ENCODE peak calls at places on chromosomes 6 and 20, in ten cellular contexts. One of them, this sample, is unnamed. For H3K27me3, the result is how much of the 10 kb centered on the place peaks cover.

GRCh38 chr6:109236140-109237081 is 141.1 kb downstream of the CEP57L1 start:
- DNase-seq in right cardiac atrium: no peak
- DNase-seq in BE2C: peak
- DNase-seq in AG04450: no peak
- DNase-seq in tibial nerve: no peak
- DNase-seq in K562: peak
- DNase-seq in suprapubic skin: no peak
- DNase-seq in aorta: no peak
- DNase-seq in stomach: no peak
- DNase-seq in H9: peak
- DNase-seq in this sample: no peak

GRCh38 chr6:142735182-142735581 is 209.8 kb downstream of the HIVEP2 start:
- DNase-seq in AG04450: no peak
- DNase-seq in H9: no peak
- DNase-seq in right cardiac atrium: no peak
- DNase-seq in BE2C: no peak
- DNase-seq in stomach: no peak
- DNase-seq in suprapubic skin: no peak
- DNase-seq in aorta: no peak
- DNase-seq in tibial nerve: no peak
- DNase-seq in K562: no peak
- DNase-seq in this sample: no peak

GRCh38 chr20:61515922-61516321 is 263.9 kb downstream of the CDH4 start:
- DNase-seq in AG04450: no peak
- DNase-seq in BE2C: no peak
- DNase-seq in H9: no peak
- DNase-seq in right cardiac atrium: no peak
- DNase-seq in tibial nerve: no peak
- DNase-seq in aorta: no peak
- DNase-seq in K562: no peak
- DNase-seq in suprapubic skin: no peak
- DNase-seq in stomach: no peak
- DNase-seq in this sample: no peak

GRCh38 chr20:36794116-36794474 is 20.5 kb upstream of the DSN1 start:
- DNase-seq in BE2C: no peak
- DNase-seq in aorta: no peak
- DNase-seq in tibial nerve: no peak
- DNase-seq in right cardiac atrium: no peak
- DNase-seq in H9: no peak
- DNase-seq in K562: no peak
- DNase-seq in stomach: no peak
- DNase-seq in AG04450: no peak
- DNase-seq in suprapubic skin: no peak
- DNase-seq in this sample: no peak

GRCh38 chr6:154249499-154250298 is 106.9 kb downstream of the IPCEF1 start:
- DNase-seq in suprapubic skin: no peak
- DNase-seq in right cardiac atrium: no peak
- DNase-seq in H9: no peak
- DNase-seq in stomach: no peak
- DNase-seq in AG04450: no peak
- DNase-seq in aorta: no peak
- DNase-seq in tibial nerve: no peak
- DNase-seq in BE2C: no peak
- DNase-seq in K562: no peak
- DNase-seq in this sample: no peak

GRCh38 chr6:79570802-79571367 is 33.7 kb upstream of the LCA5 start:
- DNase-seq in H9: no peak
- DNase-seq in stomach: no peak
- DNase-seq in AG04450: no peak
- DNase-seq in BE2C: no peak
- DNase-seq in aorta: no peak
- DNase-seq in tibial nerve: no peak
- DNase-seq in right cardiac atrium: no peak
- DNase-seq in suprapubic skin: no peak
- DNase-seq in K562: peak
- DNase-seq in this sample: no peak

GRCh38 chr6:12208190-12208589 is 82.0 kb upstream of the EDN1 start:
- DNase-seq in BE2C: no peak
- DNase-seq in stomach: peak
- DNase-seq in tibial nerve: no peak
- DNase-seq in suprapubic skin: no peak
- DNase-seq in aorta: peak
- DNase-seq in right cardiac atrium: peak
- DNase-seq in K562: no peak
- DNase-seq in H9: no peak
- DNase-seq in AG04450: no peak
- DNase-seq in this sample: no peak

GRCh38 chr6:163137504-163137903 is 277.0 kb upstream of the QKI start:
- DNase-seq in aorta: no peak
- DNase-seq in H9: no peak
- DNase-seq in tibial nerve: no peak
- DNase-seq in BE2C: no peak
- DNase-seq in K562: no peak
- DNase-seq in AG04450: no peak
- DNase-seq in stomach: no peak
- DNase-seq in suprapubic skin: no peak
- DNase-seq in right cardiac atrium: no peak
- DNase-seq in this sample: no peak

GRCh38 chr6:142828030-142828429 is 116.9 kb downstream of the HIVEP2 start:
- DNase-seq in AG04450: no peak
- DNase-seq in H9: no peak
- DNase-seq in stomach: no peak
- DNase-seq in suprapubic skin: no peak
- DNase-seq in K562: no peak
- DNase-seq in right cardiac atrium: no peak
- DNase-seq in aorta: no peak
- DNase-seq in BE2C: no peak
- DNase-seq in tibial nerve: no peak
- DNase-seq in this sample: no peak

GRCh38 chr6:127342296-127342945 is 988 bp downstream of the ECHDC1 start:
- DNase-seq in suprapubic skin: no peak
- DNase-seq in tibial nerve: no peak
- DNase-seq in AG04450: no peak
- DNase-seq in H9: peak
- DNase-seq in K562: no peak
- DNase-seq in stomach: no peak
- DNase-seq in BE2C: no peak
- DNase-seq in right cardiac atrium: no peak
- DNase-seq in aorta: no peak
- DNase-seq in this sample: no peak

GRCh38 chr6:100096936-100097335 is 102.9 kb upstream of the MCHR2 start:
- DNase-seq in BE2C: no peak
- DNase-seq in tibial nerve: no peak
- DNase-seq in H9: no peak
- DNase-seq in K562: no peak
- DNase-seq in aorta: no peak
- DNase-seq in stomach: no peak
- DNase-seq in AG04450: no peak
- DNase-seq in right cardiac atrium: no peak
- DNase-seq in suprapubic skin: no peak
- DNase-seq in this sample: no peak

GRCh38 chr6:169976301-169977081 is 225.1 kb downstream of the ERMARD start:
- DNase-seq in tibial nerve: no peak
- DNase-seq in stomach: no peak
- DNase-seq in K562: no peak
- DNase-seq in H9: no peak
- DNase-seq in right cardiac atrium: no peak
- DNase-seq in AG04450: no peak
- DNase-seq in BE2C: no peak
- DNase-seq in aorta: peak
- DNase-seq in suprapubic skin: peak
- DNase-seq in this sample: no peak

GRCh38 chr6:169978615-169979161 is 227.3 kb downstream of the ERMARD start:
- DNase-seq in tibial nerve: no peak
- DNase-seq in suprapubic skin: peak
- DNase-seq in K562: no peak
- DNase-seq in H9: no peak
- DNase-seq in AG04450: no peak
- DNase-seq in stomach: no peak
- DNase-seq in right cardiac atrium: no peak
- DNase-seq in aorta: peak
- DNase-seq in BE2C: no peak
- DNase-seq in this sample: no peak

GRCh38 chr6:169979873-169980440 is 228.5 kb downstream of the ERMARD start:
- DNase-seq in K562: no peak
- DNase-seq in AG04450: no peak
- DNase-seq in tibial nerve: no peak
- DNase-seq in BE2C: no peak
- DNase-seq in H9: no peak
- DNase-seq in suprapubic skin: peak
- DNase-seq in right cardiac atrium: no peak
- DNase-seq in aorta: peak
- DNase-seq in stomach: no peak
- DNase-seq in this sample: no peak

GRCh38 chr6:169975701-169976100 is 224.3 kb downstream of the ERMARD start:
- DNase-seq in AG04450: no peak
- DNase-seq in right cardiac atrium: no peak
- DNase-seq in suprapubic skin: peak
- DNase-seq in aorta: peak
- DNase-seq in K562: no peak
- DNase-seq in BE2C: no peak
- DNase-seq in tibial nerve: no peak
- DNase-seq in stomach: no peak
- DNase-seq in H9: no peak
- DNase-seq in this sample: no peak

GRCh38 chr6:169977434-169978265 is 226.2 kb downstream of the ERMARD start:
- DNase-seq in tibial nerve: no peak
- DNase-seq in stomach: no peak
- DNase-seq in H9: no peak
- DNase-seq in right cardiac atrium: no peak
- DNase-seq in aorta: peak
- DNase-seq in K562: no peak
- DNase-seq in suprapubic skin: peak
- DNase-seq in AG04450: no peak
- DNase-seq in BE2C: no peak
- DNase-seq in this sample: no peak
- H3K27me3 ChIP-seq in tibial nerve: under half
- H3K27me3 ChIP-seq in stomach: under half
- H3K27me3 ChIP-seq in H9: under half
- H3K27me3 ChIP-seq in right cardiac atrium: under half
- H3K27me3 ChIP-seq in aorta: under half
- H3K27me3 ChIP-seq in K562: half or more
- H3K27me3 ChIP-seq in suprapubic skin: under half
- H3K27me3 ChIP-seq in AG04450: under half
- H3K27me3 ChIP-seq in BE2C: under half
- H3K27me3 ChIP-seq in this sample: under half

GRCh38 chr6:158843751-158844683 is 24.8 kb upstream of the EZR start:
- DNase-seq in BE2C: no peak
- DNase-seq in aorta: no peak
- DNase-seq in right cardiac atrium: no peak
- DNase-seq in AG04450: no peak
- DNase-seq in stomach: no peak
- DNase-seq in suprapubic skin: no peak
- DNase-seq in K562: peak
- DNase-seq in tibial nerve: no peak
- DNase-seq in H9: no peak
- DNase-seq in this sample: no peak
- H3K27me3 ChIP-seq in BE2C: under half
- H3K27me3 ChIP-seq in aorta: under half
- H3K27me3 ChIP-seq in right cardiac atrium: under half
- H3K27me3 ChIP-seq in AG04450: under half
- H3K27me3 ChIP-seq in stomach: under half
- H3K27me3 ChIP-seq in suprapubic skin: under half
- H3K27me3 ChIP-seq in K562: under half
- H3K27me3 ChIP-seq in tibial nerve: under half
- H3K27me3 ChIP-seq in H9: under half
- H3K27me3 ChIP-seq in this sample: under half

DNA sequence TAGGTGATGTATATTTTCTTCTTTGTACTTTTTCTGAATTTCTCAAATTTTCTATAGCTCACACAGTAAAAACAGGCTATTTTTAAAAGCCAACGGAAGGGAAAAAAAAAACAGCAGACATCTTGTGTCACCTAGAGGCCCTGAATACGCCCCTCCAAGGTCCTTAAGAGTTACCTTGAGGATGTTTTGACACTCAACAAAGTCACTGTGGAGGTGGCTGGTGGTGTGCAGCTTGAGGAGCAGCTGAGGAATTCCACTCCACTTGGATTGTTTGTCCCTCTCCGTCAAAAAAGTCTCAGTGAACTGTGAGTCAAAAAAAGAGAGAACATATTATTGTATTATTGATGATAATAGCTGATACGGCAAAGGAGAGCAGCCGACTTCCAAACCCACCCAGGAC is 14.7 kb downstream of the TRPC4AP start:
- DNase-seq in K562: no peak
- DNase-seq in suprapubic skin: no peak
- DNase-seq in BE2C: no peak
- DNase-seq in H9: no peak
- DNase-seq in stomach: no peak
- DNase-seq in tibial nerve: no peak
- DNase-seq in AG04450: no peak
- DNase-seq in aorta: no peak
- DNase-seq in right cardiac atrium: no peak
- DNase-seq in this sample: no peak
- H3K27me3 ChIP-seq in K562: under half
- H3K27me3 ChIP-seq in suprapubic skin: under half
- H3K27me3 ChIP-seq in BE2C: under half
- H3K27me3 ChIP-seq in H9: under half
- H3K27me3 ChIP-seq in stomach: under half
- H3K27me3 ChIP-seq in tibial nerve: under half
- H3K27me3 ChIP-seq in AG04450: under half
- H3K27me3 ChIP-seq in aorta: under half
- H3K27me3 ChIP-seq in right cardiac atrium: under half
- H3K27me3 ChIP-seq in this sample: under half

GRCh38 chr20:49544535-49544934 is 23.4 kb downstream of the PTGIS start:
- DNase-seq in K562: no peak
- DNase-seq in stomach: no peak
- DNase-seq in BE2C: no peak
- DNase-seq in AG04450: no peak
- DNase-seq in aorta: no peak
- DNase-seq in tibial nerve: no peak
- DNase-seq in suprapubic skin: no peak
- DNase-seq in right cardiac atrium: no peak
- DNase-seq in H9: no peak
- DNase-seq in this sample: no peak

GRCh38 chr20:49545572-49545971 is 22.4 kb downstream of the PTGIS start:
- DNase-seq in K562: peak
- DNase-seq in BE2C: no peak
- DNase-seq in right cardiac atrium: no peak
- DNase-seq in AG04450: no peak
- DNase-seq in H9: no peak
- DNase-seq in suprapubic skin: no peak
- DNase-seq in aorta: no peak
- DNase-seq in stomach: no peak
- DNase-seq in tibial nerve: no peak
- DNase-seq in this sample: no peak

GRCh38 chr20:49552007-49552406 is 15.9 kb downstream of the PTGIS start:
- DNase-seq in BE2C: no peak
- DNase-seq in H9: no peak
- DNase-seq in AG04450: no peak
- DNase-seq in tibial nerve: no peak
- DNase-seq in stomach: no peak
- DNase-seq in K562: no peak
- DNase-seq in aorta: no peak
- DNase-seq in right cardiac atrium: no peak
- DNase-seq in suprapubic skin: no peak
- DNase-seq in this sample: no peak

GRCh38 chr20:49548371-49548947 is 19.5 kb downstream of the PTGIS start:
- DNase-seq in H9: no peak
- DNase-seq in aorta: no peak
- DNase-seq in AG04450: no peak
- DNase-seq in stomach: no peak
- DNase-seq in K562: no peak
- DNase-seq in right cardiac atrium: no peak
- DNase-seq in suprapubic skin: no peak
- DNase-seq in tibial nerve: no peak
- DNase-seq in BE2C: no peak
- DNase-seq in this sample: no peak

GRCh38 chr20:49549806-49550551 is 18.0 kb downstream of the PTGIS start:
- DNase-seq in AG04450: no peak
- DNase-seq in tibial nerve: no peak
- DNase-seq in H9: no peak
- DNase-seq in K562: no peak
- DNase-seq in right cardiac atrium: no peak
- DNase-seq in suprapubic skin: no peak
- DNase-seq in BE2C: no peak
- DNase-seq in aorta: no peak
- DNase-seq in stomach: no peak
- DNase-seq in this sample: no peak
- H3K27me3 ChIP-seq in AG04450: under half
- H3K27me3 ChIP-seq in tibial nerve: under half
- H3K27me3 ChIP-seq in H9: under half
- H3K27me3 ChIP-seq in K562: under half
- H3K27me3 ChIP-seq in right cardiac atrium: under half
- H3K27me3 ChIP-seq in suprapubic skin: under half
- H3K27me3 ChIP-seq in BE2C: under half
- H3K27me3 ChIP-seq in aorta: under half
- H3K27me3 ChIP-seq in stomach: under half
- H3K27me3 ChIP-seq in this sample: under half